ENCODE peak calls at places on chromosomes 4 and X, in six cellular contexts. P is AG10803, C is activated B cell treated with CpG ODN at 0.5 μM for 24 hours, N is neural crest cell, O is BJ, J is lower leg skin. Q is an unnamed sample.

GRCh38 chr4:3613980-3614730 is 81.9 kb upstream of the LRPAP1 start:
- DNase-seq in J (no peak), N (no peak), O (no peak), P (peak), C (no peak), Q (no peak)

GRCh38 chrX:30992381-30992904 is 79.4 kb downstream of the FTHL17 start:
- DNase-seq in C (no peak), O (no peak), P (no peak), N (no peak), J (no peak), Q (no peak)

GRCh38 chr4:41746025-41746439 is 2.5 kb downstream of the PHOX2B start:
- DNase-seq in N (no peak), P (no peak), J (no peak), O (no peak), C (no peak), Q (no peak)

GRCh38 chr4:113397114-113397701 is 347.8 kb downstream of the ANK2 start:
- DNase-seq in J (no peak), O (peak), P (peak), C (no peak), N (no peak), Q (no peak)

GRCh38 chrX:144006811-144007210 is 122.9 kb downstream of the UBE2NL start:
- DNase-seq in O (no peak), N (no peak), J (no peak), P (peak), C (no peak), Q (no peak)

GRCh38 chr4:102477657-102478056 is 23.5 kb upstream of the NFKB1 start:
- DNase-seq in O (peak), C (no peak), N (no peak), P (peak), J (no peak), Q (no peak)

GRCh38 chr4:52822583-52823477 is 39.3 kb upstream of the RASL11B start:
- DNase-seq in O (peak), N (no peak), J (peak), C (no peak), P (peak), Q (no peak)

GRCh38 chr4:113958766-113959540 is 20.5 kb downstream of the ARSJ start:
- DNase-seq in N (no peak), J (no peak), P (peak), O (peak), C (no peak), Q (no peak)

GRCh38 chr4:127668770-127669169 is 36.0 kb downstream of the INTU start:
- DNase-seq in O (no peak), N (no peak), J (no peak), C (no peak), P (no peak), Q (no peak)

GRCh38 chrX:53000447-53001208 is 42.3 kb upstream of the FAM156A start:
- DNase-seq in C (no peak), P (no peak), O (no peak), J (no peak), N (no peak), Q (no peak)

GRCh38 chr4:42331040-42331439 is 66.2 kb upstream of the SHISA3 start:
- DNase-seq in C (no peak), J (no peak), P (no peak), O (no peak), N (no peak), Q (no peak)

GRCh38 chr4:13970349-13970748 is 342.8 kb upstream of the BOD1L1 start:
- DNase-seq in P (peak), J (no peak), N (no peak), C (no peak), O (no peak), Q (no peak)

GRCh38 chrX:13357925-13358324 is 38.1 kb upstream of the ATXN3L start:
- DNase-seq in O (no peak), P (peak), J (peak), N (no peak), C (no peak), Q (no peak)

GRCh38 chrX:13364230-13364629 is 44.4 kb upstream of the ATXN3L start:
- DNase-seq in P (peak), J (no peak), C (no peak), O (no peak), N (no peak), Q (no peak)

GRCh38 chrX:13360146-13360545 is 40.3 kb upstream of the ATXN3L start:
- DNase-seq in O (no peak), P (no peak), J (no peak), N (no peak), C (no peak), Q (no peak)
- TF ChIP-seq CTCF in O (no peak), P (no peak), J (no peak), N (no peak), C (no peak), Q (no peak)

GRCh38 chr4:140152015-140152703 is 1.8 kb downstream of the MAML3 start:
- DNase-seq in O (no peak), N (peak), P (peak), C (peak), J (peak), Q (no peak)
- TF ChIP-seq CTCF in O (no peak), N (peak), P (peak), C (no peak), J (no peak), Q (peak)

DNA sequence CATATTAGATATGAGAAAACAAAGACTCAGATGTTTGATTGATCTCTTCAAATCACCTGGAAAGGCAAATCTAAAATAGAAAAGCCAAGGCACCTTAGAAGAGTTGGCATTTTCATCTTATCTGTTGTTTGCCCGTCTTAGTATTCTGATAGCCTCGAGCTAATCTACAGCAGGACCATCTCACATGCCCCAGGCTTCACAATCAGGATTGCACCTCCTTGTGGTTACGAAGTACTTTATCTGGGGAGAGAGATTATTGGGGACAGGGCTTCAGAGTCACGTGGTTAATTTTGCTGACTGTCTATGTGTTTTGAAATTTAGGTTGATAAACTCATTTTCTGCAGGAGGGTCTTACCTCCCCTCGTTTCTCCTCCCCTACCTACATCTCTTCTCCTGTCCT is 313.1 kb upstream of the ANXA10 start:
- DNase-seq in J (no peak), N (no peak), P (no peak), C (no peak), O (no peak), Q (no peak)
- TF ChIP-seq CTCF in J (no peak), N (no peak), P (no peak), C (no peak), O (no peak), Q (no peak)

GRCh38 chrX:18542131-18542530 is 116.7 kb downstream of the CDKL5 start:
- DNase-seq in N (no peak), J (no peak), O (no peak), P (no peak), C (no peak), Q (no peak)
- TF ChIP-seq CTCF in N (no peak), J (no peak), O (no peak), P (no peak), C (no peak), Q (no peak)

DNA sequence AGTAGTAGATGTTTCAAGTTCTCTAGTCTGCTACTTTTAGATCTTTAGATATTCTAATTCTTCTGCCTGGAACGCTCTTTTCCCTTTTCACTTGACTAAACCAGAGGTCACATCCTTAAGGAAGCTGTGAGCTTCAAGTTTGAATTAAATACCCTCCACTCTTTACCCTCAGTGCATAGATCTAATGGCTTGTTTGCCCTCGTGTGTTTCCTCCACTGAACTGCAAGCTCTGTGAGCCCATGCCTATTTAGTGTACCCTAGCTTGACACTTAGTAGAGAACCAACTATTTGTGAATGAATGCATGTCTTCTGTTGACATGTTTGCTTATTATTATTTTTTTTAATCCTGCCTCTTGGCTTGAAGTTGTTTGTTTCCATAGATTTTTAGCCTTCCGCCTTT is 138.3 kb downstream of the PDE5A start:
- DNase-seq in N (no peak), O (no peak), J (no peak), P (peak), C (no peak), Q (no peak)
- TF ChIP-seq CTCF in N (peak), O (peak), J (no peak), P (peak), C (no peak), Q (no peak)

GRCh38 chr4:100372432-100372831 is 145.4 kb downstream of the EMCN start:
- DNase-seq in J (no peak), O (no peak), C (no peak), P (no peak), N (no peak), Q (no peak)
- TF ChIP-seq CTCF in J (no peak), O (peak), C (no peak), P (peak), N (peak), Q (peak)

DNA sequence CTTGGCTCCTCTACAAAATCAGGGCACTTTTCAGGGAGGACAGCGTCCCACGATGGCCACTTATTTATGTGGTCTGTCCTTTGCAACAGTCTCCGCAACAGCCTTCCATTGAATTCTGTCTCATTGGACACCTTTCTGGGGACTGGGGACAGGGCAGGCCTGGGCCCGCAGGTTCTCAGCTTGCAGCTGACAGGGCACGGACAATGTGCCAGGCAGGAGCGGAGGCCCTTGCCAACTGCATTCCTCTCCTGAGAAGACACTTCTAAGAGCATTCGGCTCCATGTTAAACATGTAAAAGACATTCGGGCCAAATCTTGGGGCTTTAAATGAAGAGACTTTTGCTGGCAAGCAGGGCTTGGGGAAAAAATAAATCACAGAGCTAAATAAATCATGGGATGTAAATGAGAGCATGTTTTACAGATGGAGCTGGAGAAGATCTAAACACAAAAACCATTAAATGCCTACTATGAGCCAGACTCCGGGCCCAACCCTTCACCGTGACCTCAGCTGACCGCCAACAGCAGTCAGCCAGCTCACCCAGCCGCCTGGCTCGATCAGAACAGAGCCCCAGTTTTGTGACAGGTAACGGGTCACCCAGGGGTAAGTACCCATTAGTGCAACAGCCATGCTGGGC is 14.9 kb downstream of the WDR1 start:
- DNase-seq in O (no peak), C (no peak), J (no peak), P (peak), N (no peak), Q (no peak)
- TF ChIP-seq CTCF in O (no peak), C (no peak), J (no peak), P (no peak), N (no peak), Q (no peak)

GRCh38 chr4:22884157-22884556 is 191.4 kb downstream of the GBA3 start:
- DNase-seq in J (no peak), C (no peak), P (no peak), N (no peak), O (no peak), Q (no peak)
- TF ChIP-seq CTCF in J (no peak), C (no peak), P (no peak), N (no peak), O (no peak), Q (no peak)